ENCODE peak calls at places on chromosomes 4 and X, in five cellular contexts. Y is GM20000, A is occipital lobe, J is NCI-H1930, G is mesothelial cell of epicardium. Q is an unnamed sample.

GRCh38 chrX:132092439-132093065 is 35.3 kb downstream of the FRMD7 start:
- DNase-seq in J (no peak), Y (peak), A (no peak), G (peak), Q (peak)

GRCh38 chr4:24774452-24774851 is 20.9 kb upstream of the SOD3 start:
- DNase-seq in J (no peak), Y (no peak), G (no peak), A (no peak), Q (no peak)

GRCh38 chr4:10123227-10124101 is 6.9 kb upstream of the WDR1 start:
- DNase-seq in J (no peak), G (no peak), A (no peak), Y (no peak), Q (no peak)

GRCh38 chr4:184398741-184399504 is 75.4 kb downstream of the IRF2 start:
- DNase-seq in J (no peak), Y (no peak), G (no peak), A (no peak), Q (no peak)

GRCh38 chr4:4341861-4342650 is 44.8 kb upstream of the NSG1 start:
- DNase-seq in Y (no peak), A (no peak), J (no peak), G (no peak), Q (no peak)

GRCh38 chr4:26077840-26078239 is 163.8 kb downstream of the SMIM20 start:
- DNase-seq in A (no peak), G (no peak), Y (no peak), J (no peak), Q (no peak)

GRCh38 chr4:69849297-69849696 is 10.6 kb downstream of the SULT1E1 start:
- DNase-seq in Y (no peak), A (no peak), J (no peak), G (no peak), Q (no peak)

GRCh38 chr4:24262616-24263015 is 321.7 kb downstream of the DHX15 start:
- DNase-seq in A (no peak), J (no peak), Y (no peak), G (no peak), Q (no peak)

GRCh38 chr4:113878718-113879117 is 100.7 kb downstream of the ARSJ start:
- DNase-seq in A (no peak), Y (no peak), J (no peak), G (no peak), Q (no peak)

GRCh38 chrX:136028383-136028984 is 43.2 kb downstream of the SLC9A6 start:
- DNase-seq in G (no peak), Y (peak), J (no peak), A (no peak), Q (no peak)

GRCh38 chrX:96611619-96612362 is 72.9 kb upstream of the DIAPH2 start:
- DNase-seq in Y (no peak), G (no peak), A (no peak), J (no peak), Q (no peak)

GRCh38 chrX:134180566-134180965 is 56.4 kb upstream of the CCDC160 start:
- DNase-seq in A (no peak), G (no peak), J (no peak), Y (no peak), Q (no peak)

GRCh38 chr4:1376841-1377605 is 29.2 kb downstream of the NKX1-1 start:
- DNase-seq in G (no peak), J (no peak), A (no peak), Y (no peak), Q (no peak)

GRCh38 chrX:137032841-137033773 is 688 bp downstream of the GPR101 start:
- DNase-seq in G (no peak), A (no peak), J (no peak), Y (no peak), Q (no peak)

GRCh38 chrX:111445485-111445884 is 33.5 kb upstream of the DCX start:
- DNase-seq in J (peak), G (no peak), Y (peak), A (no peak), Q (no peak)

GRCh38 chr4:1337376-1337831 is 9.6 kb upstream of the UVSSA start:
- DNase-seq in A (no peak), Y (no peak), J (no peak), G (no peak), Q (no peak)

GRCh38 chr4:105246712-105247111 is 100.0 kb downstream of the TET2 start:
- DNase-seq in J (no peak), G (no peak), Y (no peak), A (no peak), Q (no peak)

GRCh38 chr4:52780206-52780605 is 29.0 kb upstream of the ERVMER34-1 start:
- DNase-seq in Y (no peak), A (peak), J (no peak), G (no peak), Q (no peak)

GRCh38 chr4:10396181-10396580 is 61.0 kb downstream of the ZNF518B start:
- DNase-seq in A (no peak), J (no peak), Y (no peak), G (no peak), Q (no peak)

GRCh38 chrX:122113376-122113775 is 1066.0 kb downstream of the GLUD2 start:
- DNase-seq in A (no peak), Y (no peak), G (no peak), J (no peak), Q (no peak)

GRCh38 chr4:160180206-160180605 is 1077.3 kb downstream of the RAPGEF2 start:
- DNase-seq in Y (no peak), G (no peak), J (no peak), A (no peak), Q (no peak)

GRCh38 chrX:45479196-45479834 is 278.6 kb upstream of the DIPK2B start:
- DNase-seq in A (no peak), J (no peak), Y (no peak), G (no peak), Q (no peak)

GRCh38 chr4:7960790-7961655 is 21.4 kb upstream of the AFAP1 start:
- DNase-seq in G (peak), A (peak), Y (peak), J (no peak), Q (no peak)

GRCh38 chrX:100874240-100874798 is at the start of gene NOX1:
- DNase-seq in A (no peak), G (no peak), Y (no peak), J (no peak), Q (no peak)

GRCh38 chr4:88975925-88976511 is 81.0 kb downstream of the FAM13A start:
- DNase-seq in Y (no peak), J (no peak), A (no peak), G (no peak), Q (no peak)

GRCh38 chr4:57110635-57111546 is 706 bp upstream of the IGFBP7 start:
- DNase-seq in J (no peak), Y (peak), A (peak), G (no peak), Q (no peak)

GRCh38 chr4:32249040-32249439 is 1528.9 kb downstream of the PCDH7 start:
- DNase-seq in G (no peak), Y (no peak), A (no peak), J (no peak), Q (no peak)

GRCh38 chr4:23929248-23929647 is 39.4 kb upstream of the PPARGC1A start:
- DNase-seq in A (no peak), J (no peak), Y (no peak), G (no peak), Q (no peak)

GRCh38 chr4:169663894-169664293 is 43.5 kb downstream of the CLCN3 start:
- DNase-seq in A (no peak), G (no peak), J (no peak), Y (no peak), Q (no peak)

GRCh38 chr4:22573198-22573597 is 57.3 kb upstream of the ADGRA3 start:
- DNase-seq in A (no peak), G (peak), J (no peak), Y (no peak), Q (no peak)

GRCh38 chr4:78612398-78613005 is 60.9 kb downstream of the ANXA3 start:
- DNase-seq in G (no peak), A (no peak), Y (peak), J (no peak), Q (no peak)

GRCh38 chr4:16860506-16860905 is 37.9 kb downstream of the LDB2 start:
- DNase-seq in A (no peak), Y (no peak), G (no peak), J (no peak), Q (no peak)